ENCODE peak calls at places on chromosomes 16 and 17, in nine cellular contexts. S is K562, Z is heart right ventricle, G is A549, Y is astrocyte of the cerebellum, R is foreskin fibroblast, L is stomach, B is colonic mucosa, E is AG10803. Q is an unnamed sample.

GRCh38 chr17:70171159-70171558 is 1.8 kb downstream of the KCNJ2 start:
- DNase-seq in S (no peak), Z (no peak), G (no peak), Y (no peak), R (no peak), L (no peak), B (peak), E (no peak), Q (no peak)

GRCh38 chr16:19843371-19843770 is 41.3 kb downstream of the GPRC5B start:
- DNase-seq in S (peak), Z (no peak), G (no peak), Y (no peak), R (peak), L (no peak), B (no peak), E (no peak), Q (no peak)

GRCh38 chr16:89322381-89323119 is 105.0 kb downstream of the ZNF778 start:
- DNase-seq in S (peak), Z (no peak), G (peak), Y (peak), R (peak), L (no peak), B (no peak), E (peak), Q (no peak)

GRCh38 chr17:45730192-45730591 is 53.9 kb upstream of the CRHR1 start:
- DNase-seq in S (no peak), Z (no peak), G (no peak), Y (no peak), R (no peak), L (no peak), B (no peak), E (no peak), Q (no peak)

GRCh38 chr16:83470406-83470805 is 337.4 kb upstream of the HSBP1 start:
- DNase-seq in S (no peak), Z (no peak), G (no peak), Y (peak), R (peak), L (no peak), B (no peak), E (peak), Q (no peak)

GRCh38 chr17:36674278-36674650 is 72.9 kb downstream of the MRM1 start:
- DNase-seq in S (no peak), Z (no peak), G (no peak), Y (no peak), R (no peak), L (no peak), B (no peak), E (no peak), Q (no peak)

GRCh38 chr17:6365187-6365943 is 69.6 kb downstream of the AIPL1 start:
- DNase-seq in S (no peak), Z (no peak), G (peak), Y (peak), R (peak), L (no peak), B (peak), E (peak), Q (peak)

GRCh38 chr17:81471804-81472456 is 40.7 kb downstream of the ACTG1 start:
- DNase-seq in S (peak), Z (no peak), G (peak), Y (peak), R (peak), L (no peak), B (peak), E (peak), Q (no peak)

GRCh38 chr16:22073350-22073749 is 19.0 kb upstream of the VWA3A start:
- DNase-seq in S (no peak), Z (no peak), G (no peak), Y (no peak), R (no peak), L (no peak), B (no peak), E (no peak), Q (no peak)

GRCh38 chr16:7962480-7962879 is 627.8 kb downstream of the TMEM114 start:
- DNase-seq in S (no peak), Z (no peak), G (no peak), Y (no peak), R (no peak), L (no peak), B (no peak), E (no peak), Q (no peak)

GRCh38 chr17:30173649-30174048 is 57.0 kb downstream of the NSRP1 start:
- DNase-seq in S (no peak), Z (no peak), G (no peak), Y (no peak), R (no peak), L (no peak), B (no peak), E (no peak), Q (no peak)

GRCh38 chr17:71438631-71439146 is 682.1 kb upstream of the SOX9 start:
- DNase-seq in S (no peak), Z (no peak), G (peak), Y (peak), R (peak), L (no peak), B (no peak), E (peak), Q (no peak)
- TF ChIP-seq CTCF in S (no peak), Z (no peak), G (peak), Y (no peak), R (no peak), L (no peak), B (no peak), E (no peak), Q (no peak)

DNA sequence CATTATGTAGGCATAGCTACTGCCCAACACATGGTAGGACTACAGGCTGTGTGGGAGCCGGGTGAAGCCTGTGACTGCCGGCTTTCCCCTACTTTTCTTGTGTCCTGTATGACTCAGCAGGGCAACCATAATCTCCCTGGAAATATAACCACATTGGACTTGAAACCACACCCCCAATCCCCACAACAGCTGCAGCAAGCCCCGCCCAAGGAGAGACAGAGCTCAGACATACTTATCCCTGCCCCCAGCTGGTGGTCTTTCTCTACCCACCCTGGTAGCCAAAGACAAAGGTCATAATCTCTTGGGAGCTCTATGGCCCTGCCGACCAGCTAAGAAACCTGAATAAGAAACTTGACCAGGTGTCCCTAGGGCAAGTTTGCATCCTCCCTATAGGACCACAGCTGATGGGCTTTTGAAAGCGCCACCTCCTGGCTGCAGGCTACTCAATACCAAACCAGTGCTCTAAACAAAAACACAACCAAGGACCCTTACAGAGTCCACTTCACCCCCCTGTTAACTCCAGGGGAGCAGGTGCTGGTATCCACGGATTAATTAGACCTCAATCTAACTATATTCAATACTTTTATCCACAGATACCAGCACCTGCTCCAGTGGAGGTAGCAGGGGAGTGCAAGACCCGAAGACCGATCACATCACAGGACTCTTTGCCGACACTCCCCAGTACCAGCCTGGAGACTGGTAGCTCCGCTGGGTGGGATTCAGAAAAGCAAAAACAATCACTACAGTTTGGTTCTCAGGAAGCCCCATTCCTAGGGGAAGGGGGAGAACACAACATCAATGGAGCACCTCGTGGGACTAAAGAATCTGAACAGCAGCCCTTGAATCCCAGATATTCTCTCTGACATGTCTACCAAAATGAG is 91.2 kb downstream of the IRX5 start:
- DNase-seq in S (peak), Z (no peak), G (peak), Y (peak), R (peak), L (no peak), B (peak), E (peak), Q (no peak)
- TF ChIP-seq CTCF in S (peak), Z (no peak), G (peak), Y (peak), R (no peak), L (no peak), B (no peak), E (no peak), Q (peak)

DNA sequence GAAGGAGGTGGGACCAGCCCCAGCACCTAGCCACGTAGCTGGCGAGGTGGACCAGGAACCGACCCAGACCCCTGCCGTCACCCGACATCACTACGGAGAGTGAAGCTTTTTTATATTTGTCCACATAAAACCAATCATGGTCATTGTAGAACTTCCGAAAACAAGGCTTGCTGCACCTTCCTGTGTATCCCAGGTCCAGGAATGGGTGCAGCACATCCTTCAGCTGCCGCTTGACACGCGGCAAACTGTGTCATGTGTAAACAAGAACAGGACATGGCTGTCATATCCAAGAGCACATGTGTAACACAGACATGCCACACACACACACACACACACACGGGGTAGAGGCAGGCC is 1.4 kb downstream of the HBQ1 start:
- DNase-seq in S (no peak), Z (no peak), G (no peak), Y (no peak), R (no peak), L (no peak), B (no peak), E (peak), Q (no peak)
- TF ChIP-seq CTCF in S (no peak), Z (no peak), G (no peak), Y (peak), R (no peak), L (no peak), B (peak), E (no peak), Q (peak)

DNA sequence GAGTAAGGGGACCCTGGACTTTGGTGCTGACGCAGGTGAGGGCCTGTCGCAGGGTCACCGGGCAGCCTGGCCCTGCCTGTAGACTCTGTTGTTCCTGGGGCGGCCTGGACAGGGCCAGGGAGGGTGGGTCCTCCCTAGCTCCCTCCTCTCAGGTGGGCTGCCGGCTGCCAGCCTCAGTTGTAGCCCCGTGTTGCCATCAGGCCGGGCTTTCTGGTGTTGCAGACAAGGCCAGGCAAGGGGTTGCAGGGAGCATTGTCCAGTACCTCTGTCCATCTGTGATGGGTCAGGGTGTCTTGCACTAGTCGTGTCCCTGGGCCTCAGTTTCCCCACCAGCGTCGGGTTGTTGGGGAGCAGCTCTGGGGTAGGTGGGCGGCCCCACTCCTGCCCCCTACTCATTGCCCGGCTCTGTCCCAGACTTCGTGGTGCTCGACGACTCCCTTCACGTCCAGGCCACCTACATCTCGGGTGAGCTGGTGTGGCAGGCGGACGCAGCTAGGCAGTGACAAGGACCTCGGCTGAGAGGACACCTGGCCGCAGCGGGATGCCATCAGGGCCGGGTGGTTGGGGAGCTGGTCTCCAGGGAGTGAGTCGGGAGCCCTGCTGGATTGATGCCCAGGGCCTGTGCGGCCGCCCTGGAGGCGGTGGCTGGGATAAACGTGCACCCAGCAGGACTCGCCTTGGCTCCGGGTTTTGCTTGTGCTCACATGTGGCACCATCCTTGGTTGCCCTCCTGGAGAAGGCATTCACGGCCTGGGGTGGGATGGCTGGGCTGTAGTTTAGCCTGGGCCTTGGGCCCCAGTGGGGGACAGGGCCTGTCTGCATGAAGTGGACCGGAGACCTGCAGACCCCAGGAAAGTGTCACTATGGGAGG is 1.9 kb downstream of the CEMP1 start:
- DNase-seq in S (no peak), Z (peak), G (no peak), Y (no peak), R (no peak), L (no peak), B (no peak), E (no peak), Q (peak)
- TF ChIP-seq CTCF in S (no peak), Z (no peak), G (no peak), Y (no peak), R (peak), L (no peak), B (no peak), E (no peak), Q (peak)

GRCh38 chr16:87384162-87384999 is 805 bp upstream of the FBXO31 start:
- DNase-seq in S (no peak), Z (peak), G (peak), Y (no peak), R (peak), L (peak), B (peak), E (no peak), Q (no peak)
- TF ChIP-seq CTCF in S (no peak), Z (no peak), G (no peak), Y (no peak), R (no peak), L (no peak), B (no peak), E (no peak), Q (no peak)

DNA sequence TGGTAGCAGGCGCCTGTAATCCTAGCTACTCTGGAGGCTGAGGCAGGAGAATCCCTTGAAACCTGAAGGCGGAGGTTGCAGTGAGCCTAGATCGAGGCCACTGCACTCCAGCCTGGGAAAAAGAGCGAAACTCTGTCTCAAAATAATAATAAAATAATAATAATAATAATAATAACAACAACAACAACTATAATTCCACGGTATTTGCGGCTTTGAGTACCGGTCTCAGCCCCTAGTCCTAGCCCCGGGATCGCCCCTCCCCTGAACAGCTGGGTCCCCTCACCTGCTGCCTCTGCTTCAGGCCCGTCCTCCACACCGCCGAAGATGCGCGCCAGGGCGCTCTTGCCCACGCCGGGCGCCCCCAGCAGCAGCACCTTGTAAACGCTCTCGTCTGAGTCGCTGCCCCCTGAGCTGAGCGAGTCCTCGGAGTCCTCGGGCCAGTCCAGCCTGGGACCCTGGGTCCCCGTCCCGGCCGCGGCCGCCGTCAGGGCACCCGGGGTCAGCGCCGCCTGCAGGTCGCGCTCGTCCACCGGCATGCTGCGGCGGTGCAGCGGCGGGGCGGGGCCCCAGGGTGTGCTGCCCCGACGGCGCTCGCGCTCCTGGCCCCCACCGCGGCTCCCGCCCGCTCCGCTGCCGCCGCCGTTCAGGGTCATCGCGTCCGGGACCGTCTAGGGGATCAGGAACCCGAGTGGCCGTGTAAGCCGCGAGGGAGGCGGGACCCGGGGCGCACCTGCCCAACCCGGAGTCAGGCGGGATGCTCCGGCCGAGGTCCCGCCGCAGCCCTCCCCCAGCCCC is 611 bp downstream of the RRAD start:
- DNase-seq in S (peak), Z (peak), G (peak), Y (no peak), R (no peak), L (peak), B (peak), E (no peak), Q (no peak)
- TF ChIP-seq CTCF in S (peak), Z (peak), G (peak), Y (peak), R (no peak), L (no peak), B (peak), E (no peak), Q (peak)